ENCODE peak calls at places on chromosomes 1 and 21, in seven cellular contexts. One of them, this sample, is unnamed.

GRCh38 chr1:210123924-210124589 is 108.5 kb upstream of the SERTAD4 start:
- DNase-seq in stimulated activated CD4-positive, alpha-beta T cell treated with anti-CD3 and anti-CD28 coated beads, Interleukin-4, amount 100 ng/mL, for 48 hours: no peak
- DNase-seq in T-cell: no peak
- DNase-seq in M059J: peak
- DNase-seq in kidney tubule cell: peak
- DNase-seq in left ventricle myocardium superior: no peak
- DNase-seq in SHP77: no peak
- DNase-seq in this sample: no peak

GRCh38 chr21:45403825-45404725 is 890 bp upstream of the COL18A1 start:
- DNase-seq in stimulated activated CD4-positive, alpha-beta T cell treated with anti-CD3 and anti-CD28 coated beads, Interleukin-4, amount 100 ng/mL, for 48 hours: no peak
- DNase-seq in kidney tubule cell: peak
- DNase-seq in left ventricle myocardium superior: peak
- DNase-seq in T-cell: no peak
- DNase-seq in M059J: peak
- DNase-seq in SHP77: no peak
- DNase-seq in this sample: no peak

GRCh38 chr1:22855668-22856606 is 116.7 kb downstream of the LACTBL1 start:
- DNase-seq in M059J: peak
- DNase-seq in T-cell: no peak
- DNase-seq in left ventricle myocardium superior: no peak
- DNase-seq in stimulated activated CD4-positive, alpha-beta T cell treated with anti-CD3 and anti-CD28 coated beads, Interleukin-4, amount 100 ng/mL, for 48 hours: no peak
- DNase-seq in SHP77: no peak
- DNase-seq in kidney tubule cell: no peak
- DNase-seq in this sample: no peak

GRCh38 chr1:114457675-114458074 is 53.3 kb downstream of the TRIM33 start:
- DNase-seq in stimulated activated CD4-positive, alpha-beta T cell treated with anti-CD3 and anti-CD28 coated beads, Interleukin-4, amount 100 ng/mL, for 48 hours: no peak
- DNase-seq in kidney tubule cell: no peak
- DNase-seq in SHP77: no peak
- DNase-seq in T-cell: no peak
- DNase-seq in left ventricle myocardium superior: no peak
- DNase-seq in M059J: no peak
- DNase-seq in this sample: no peak

GRCh38 chr1:116504308-116505156 is 66.3 kb downstream of the CD58 start:
- DNase-seq in kidney tubule cell: peak
- DNase-seq in stimulated activated CD4-positive, alpha-beta T cell treated with anti-CD3 and anti-CD28 coated beads, Interleukin-4, amount 100 ng/mL, for 48 hours: peak
- DNase-seq in left ventricle myocardium superior: peak
- DNase-seq in T-cell: peak
- DNase-seq in M059J: peak
- DNase-seq in SHP77: no peak
- DNase-seq in this sample: peak

GRCh38 chr1:3676581-3677410 is 24.5 kb downstream of the TP73 start:
- DNase-seq in M059J: no peak
- DNase-seq in kidney tubule cell: no peak
- DNase-seq in stimulated activated CD4-positive, alpha-beta T cell treated with anti-CD3 and anti-CD28 coated beads, Interleukin-4, amount 100 ng/mL, for 48 hours: no peak
- DNase-seq in left ventricle myocardium superior: peak
- DNase-seq in T-cell: no peak
- DNase-seq in SHP77: no peak
- DNase-seq in this sample: no peak

GRCh38 chr1:225567789-225568188 is 85.1 kb downstream of the ENAH start:
- DNase-seq in M059J: peak
- DNase-seq in left ventricle myocardium superior: no peak
- DNase-seq in SHP77: no peak
- DNase-seq in kidney tubule cell: no peak
- DNase-seq in T-cell: no peak
- DNase-seq in stimulated activated CD4-positive, alpha-beta T cell treated with anti-CD3 and anti-CD28 coated beads, Interleukin-4, amount 100 ng/mL, for 48 hours: no peak
- DNase-seq in this sample: no peak

GRCh38 chr1:45282346-45282745 is 44.3 kb upstream of the HPDL start:
- DNase-seq in left ventricle myocardium superior: no peak
- DNase-seq in M059J: no peak
- DNase-seq in T-cell: no peak
- DNase-seq in SHP77: no peak
- DNase-seq in kidney tubule cell: no peak
- DNase-seq in stimulated activated CD4-positive, alpha-beta T cell treated with anti-CD3 and anti-CD28 coated beads, Interleukin-4, amount 100 ng/mL, for 48 hours: no peak
- DNase-seq in this sample: no peak

GRCh38 chr1:55071477-55071876 is 32.1 kb downstream of the PCSK9 start:
- DNase-seq in SHP77: peak
- DNase-seq in kidney tubule cell: peak
- DNase-seq in left ventricle myocardium superior: no peak
- DNase-seq in stimulated activated CD4-positive, alpha-beta T cell treated with anti-CD3 and anti-CD28 coated beads, Interleukin-4, amount 100 ng/mL, for 48 hours: no peak
- DNase-seq in M059J: peak
- DNase-seq in T-cell: no peak
- DNase-seq in this sample: no peak

GRCh38 chr1:198156745-198157240 is at the start of gene NEK7:
- DNase-seq in left ventricle myocardium superior: peak
- DNase-seq in T-cell: peak
- DNase-seq in SHP77: peak
- DNase-seq in M059J: peak
- DNase-seq in stimulated activated CD4-positive, alpha-beta T cell treated with anti-CD3 and anti-CD28 coated beads, Interleukin-4, amount 100 ng/mL, for 48 hours: peak
- DNase-seq in kidney tubule cell: peak
- DNase-seq in this sample: peak

GRCh38 chr1:7462627-7463026 is 308.5 kb upstream of the VAMP3 start:
- DNase-seq in stimulated activated CD4-positive, alpha-beta T cell treated with anti-CD3 and anti-CD28 coated beads, Interleukin-4, amount 100 ng/mL, for 48 hours: no peak
- DNase-seq in SHP77: no peak
- DNase-seq in kidney tubule cell: peak
- DNase-seq in left ventricle myocardium superior: no peak
- DNase-seq in M059J: peak
- DNase-seq in T-cell: no peak
- DNase-seq in this sample: no peak

GRCh38 chr1:67299296-67299695 is 8.4 kb upstream of the IL12RB2 start:
- DNase-seq in left ventricle myocardium superior: no peak
- DNase-seq in stimulated activated CD4-positive, alpha-beta T cell treated with anti-CD3 and anti-CD28 coated beads, Interleukin-4, amount 100 ng/mL, for 48 hours: no peak
- DNase-seq in M059J: peak
- DNase-seq in SHP77: no peak
- DNase-seq in T-cell: no peak
- DNase-seq in kidney tubule cell: no peak
- DNase-seq in this sample: no peak

GRCh38 chr1:11138952-11139351 is 39.3 kb upstream of the EXOSC10 start:
- DNase-seq in SHP77: no peak
- DNase-seq in kidney tubule cell: no peak
- DNase-seq in stimulated activated CD4-positive, alpha-beta T cell treated with anti-CD3 and anti-CD28 coated beads, Interleukin-4, amount 100 ng/mL, for 48 hours: no peak
- DNase-seq in T-cell: no peak
- DNase-seq in M059J: peak
- DNase-seq in left ventricle myocardium superior: no peak
- DNase-seq in this sample: no peak

GRCh38 chr1:4970532-4970931 is 316.1 kb downstream of the AJAP1 start:
- DNase-seq in left ventricle myocardium superior: no peak
- DNase-seq in T-cell: no peak
- DNase-seq in stimulated activated CD4-positive, alpha-beta T cell treated with anti-CD3 and anti-CD28 coated beads, Interleukin-4, amount 100 ng/mL, for 48 hours: no peak
- DNase-seq in M059J: peak
- DNase-seq in SHP77: no peak
- DNase-seq in kidney tubule cell: no peak
- DNase-seq in this sample: no peak

GRCh38 chr1:93537924-93538323 is 90.0 kb downstream of the FNBP1L start:
- DNase-seq in stimulated activated CD4-positive, alpha-beta T cell treated with anti-CD3 and anti-CD28 coated beads, Interleukin-4, amount 100 ng/mL, for 48 hours: no peak
- DNase-seq in SHP77: no peak
- DNase-seq in T-cell: no peak
- DNase-seq in kidney tubule cell: no peak
- DNase-seq in M059J: no peak
- DNase-seq in left ventricle myocardium superior: no peak
- DNase-seq in this sample: no peak

GRCh38 chr1:200866521-200866920 is 6.3 kb upstream of the GPR25 start:
- DNase-seq in kidney tubule cell: no peak
- DNase-seq in stimulated activated CD4-positive, alpha-beta T cell treated with anti-CD3 and anti-CD28 coated beads, Interleukin-4, amount 100 ng/mL, for 48 hours: peak
- DNase-seq in M059J: peak
- DNase-seq in SHP77: no peak
- DNase-seq in left ventricle myocardium superior: no peak
- DNase-seq in T-cell: no peak
- DNase-seq in this sample: no peak

GRCh38 chr1:119220980-119221379 is 80.5 kb upstream of the WARS2 start:
- DNase-seq in stimulated activated CD4-positive, alpha-beta T cell treated with anti-CD3 and anti-CD28 coated beads, Interleukin-4, amount 100 ng/mL, for 48 hours: no peak
- DNase-seq in M059J: peak
- DNase-seq in left ventricle myocardium superior: no peak
- DNase-seq in T-cell: no peak
- DNase-seq in kidney tubule cell: peak
- DNase-seq in SHP77: no peak
- DNase-seq in this sample: no peak

GRCh38 chr21:43884012-43884860 is 19.2 kb downstream of the AGPAT3 start:
- DNase-seq in M059J: peak
- DNase-seq in T-cell: no peak
- DNase-seq in left ventricle myocardium superior: no peak
- DNase-seq in SHP77: no peak
- DNase-seq in stimulated activated CD4-positive, alpha-beta T cell treated with anti-CD3 and anti-CD28 coated beads, Interleukin-4, amount 100 ng/mL, for 48 hours: peak
- DNase-seq in kidney tubule cell: peak
- DNase-seq in this sample: no peak

GRCh38 chr1:111752186-111752585 is 3.5 kb upstream of the DDX20 start:
- DNase-seq in SHP77: no peak
- DNase-seq in M059J: no peak
- DNase-seq in T-cell: no peak
- DNase-seq in stimulated activated CD4-positive, alpha-beta T cell treated with anti-CD3 and anti-CD28 coated beads, Interleukin-4, amount 100 ng/mL, for 48 hours: no peak
- DNase-seq in kidney tubule cell: no peak
- DNase-seq in left ventricle myocardium superior: no peak
- DNase-seq in this sample: no peak

GRCh38 chr1:104745875-104746274 is 996.2 kb downstream of the AMY1C start:
- DNase-seq in stimulated activated CD4-positive, alpha-beta T cell treated with anti-CD3 and anti-CD28 coated beads, Interleukin-4, amount 100 ng/mL, for 48 hours: no peak
- DNase-seq in left ventricle myocardium superior: no peak
- DNase-seq in T-cell: no peak
- DNase-seq in M059J: no peak
- DNase-seq in SHP77: no peak
- DNase-seq in kidney tubule cell: no peak
- DNase-seq in this sample: no peak

This sample was measured in stimulated activated effector memory CD8-positive, alpha-beta T cell treated with anti-CD3 and anti-CD28 coated beads, Interleukin-12 subunit alpha, Interleukin-12 subunit beta, amount 100 ng/mL, for 72 hours.